ENCODE peak calls at places on chromosomes 13 and 19, in eight cellular contexts. B is mesenchymal stem cell, D is ovary, J is stomach, R is left ventricle myocardium inferior, G is ascending aorta, X is neuronal stem cell, N is psoas muscle. W is an unnamed sample. For H3K27me3, the result is how much of the 10 kb centered on the place peaks cover.

GRCh38 chr19:35299523-35300339 is 7.8 kb downstream of the MAG start:
- DNase-seq in J (no peak), R (no peak), G (no peak), D (no peak), N (no peak), B (no peak), X (no peak), W (no peak)

GRCh38 chr13:103694471-103694870 is 628.3 kb upstream of the SLC10A2 start:
- DNase-seq in N (no peak), X (no peak), R (no peak), J (no peak), B (no peak), D (no peak), G (no peak), W (no peak)

GRCh38 chr19:3175761-3176714 is 2.5 kb upstream of the S1PR4 start:
- DNase-seq in G (no peak), X (no peak), D (no peak), R (no peak), N (no peak), B (peak), J (peak), W (no peak)

GRCh38 chr19:19399733-19400438 is 5.6 kb upstream of the GATAD2A start:
- DNase-seq in G (no peak), B (peak), N (no peak), D (no peak), J (no peak), X (no peak), R (no peak), W (no peak)

GRCh38 chr19:43591904-43592772 is 3.8 kb downstream of the IRGQ start:
- DNase-seq in D (peak), J (no peak), X (no peak), B (no peak), N (no peak), R (no peak), G (no peak), W (no peak)

GRCh38 chr19:15199652-15200574 is 882 bp downstream of the NOTCH3 start:
- DNase-seq in G (no peak), B (peak), D (peak), N (no peak), X (peak), R (no peak), J (no peak), W (no peak)

GRCh38 chr19:54096642-54097106 is 3.9 kb downstream of the OSCAR start:
- DNase-seq in N (no peak), X (no peak), D (peak), R (no peak), G (no peak), B (peak), J (no peak), W (no peak)

GRCh38 chr13:98405107-98405571 is 171.8 kb downstream of the STK24 start:
- DNase-seq in R (no peak), X (peak), B (no peak), G (peak), D (no peak), N (no peak), J (no peak), W (no peak)

GRCh38 chr19:45050036-45050435 is 11.2 kb downstream of the CLASRP start:
- DNase-seq in D (no peak), X (no peak), B (no peak), N (no peak), G (no peak), R (no peak), J (no peak), W (no peak)

GRCh38 chr13:59343993-59344780 is 819.5 kb downstream of the DIAPH3 start:
- DNase-seq in N (no peak), J (no peak), G (no peak), X (no peak), B (peak), R (no peak), D (no peak), W (no peak)

GRCh38 chr13:24505256-24505655 is 7.3 kb downstream of the PARP4 start:
- DNase-seq in N (no peak), B (no peak), X (no peak), D (no peak), G (no peak), J (no peak), R (no peak), W (no peak)
- H3K27ac ChIP-seq in N (no peak), B (no peak), X (no peak), D (no peak), G (no peak), J (peak), R (no peak), W (no peak)

GRCh38 chr19:1534972-1535371 is 11.1 kb downstream of the PLK5 start:
- DNase-seq in B (no peak), D (no peak), G (no peak), R (no peak), N (no peak), X (no peak), J (no peak), W (no peak)
- H3K27me3 ChIP-seq in B (under half), D (under half), G (under half), R (half or more), N (under half), X (under half), J (under half), W (under half)

GRCh38 chr19:2129892-2130770 is 21.2 kb downstream of the AP3D1 start:
- DNase-seq in N (no peak), R (no peak), J (no peak), D (no peak), B (no peak), G (no peak), X (no peak), W (no peak)
- H3K27ac ChIP-seq in N (no peak), R (peak), J (no peak), D (no peak), B (no peak), G (no peak), X (no peak), W (no peak)

GRCh38 chr13:24984134-24984533 is 111.8 kb upstream of the PABPC3 start:
- DNase-seq in D (no peak), X (no peak), N (no peak), B (no peak), R (no peak), J (no peak), G (no peak), W (no peak)
- H3K27me3 ChIP-seq in D (under half), X (under half), N (under half), B (under half), R (half or more), J (under half), G (under half), W (under half)

GRCh38 chr13:52879950-52880650 is 31.7 kb upstream of the PCDH8 start:
- DNase-seq in D (peak), B (no peak), R (no peak), N (no peak), J (no peak), X (no peak), G (no peak), W (no peak)
- H3K27ac ChIP-seq in D (peak), B (no peak), R (no peak), N (no peak), J (no peak), X (no peak), G (no peak), W (no peak)

W was measured in CD4-positive, alpha-beta T cell.